ENCODE peak calls at places on chromosomes 13 and 19, in nine cellular contexts. R is skeletal muscle cell; N is fibroblast of pulmonary artery; L is RPMI7951; T is naive thymus-derived CD8-positive, alpha-beta T cell; E is M059J; H is AG04449; I is NCI-H1092 treated with DMSO at 0.1 percent for 48 hours; A is T-helper 1 cell. O is an unnamed sample.

GRCh38 chr19:33621811-33622504 is at the start of gene CHST8:
- DNase-seq in R (no peak), N (peak; percentile 16), L (peak; percentile 13), T (no peak), E (no peak), H (no peak), I (peak; percentile 45), A (no peak), O (no peak)

GRCh38 chr13:36352350-36352749 is 6.2 kb upstream of the SPART start:
- DNase-seq in R (no peak), N (peak; percentile 43), L (no peak), T (no peak), E (peak; percentile 9), H (no peak), I (no peak), A (no peak), O (no peak)

GRCh38 chr13:23450340-23451046 is 17.0 kb upstream of the SACS start:
- DNase-seq in R (no peak), N (no peak), L (peak; percentile 74), T (no peak), E (no peak), H (no peak), I (peak; percentile 27), A (no peak), O (no peak)

GRCh38 chr19:19443902-19444693 is 38.6 kb downstream of the GATAD2A start:
- DNase-seq in R (no peak), N (no peak), L (no peak), T (no peak), E (peak; percentile 16), H (no peak), I (no peak), A (peak; percentile 51), O (no peak)

GRCh38 chr13:91504216-91504615 is 105.8 kb downstream of the GPC5 start:
- DNase-seq in R (no peak), N (no peak), L (no peak), T (no peak), E (no peak), H (no peak), I (no peak), A (no peak), O (no peak)

GRCh38 chr13:111914241-111915103 is 152.5 kb upstream of the SOX1 start:
- DNase-seq in R (no peak), N (no peak), L (no peak), T (no peak), E (no peak), H (no peak), I (no peak), A (no peak), O (no peak)

GRCh38 chr19:2775556-2776430 is 7.3 kb downstream of the SGTA start:
- DNase-seq in R (no peak), N (peak; percentile 19), L (peak; percentile 90), T (peak; percentile 70), E (peak; percentile 81), H (no peak), I (no peak), A (peak; percentile 76), O (no peak)

GRCh38 chr19:45613926-45614725 is 12.1 kb upstream of the GPR4 start:
- DNase-seq in R (peak; percentile 75), N (peak; percentile 91), L (peak; percentile 90), T (no peak), E (peak; percentile 96), H (peak; percentile 74), I (no peak), A (peak; percentile 82), O (peak; percentile 44)

GRCh38 chr13:43493496-43494000 is 293.2 kb downstream of the ENOX1 start:
- DNase-seq in R (no peak), N (no peak), L (no peak), T (no peak), E (no peak), H (no peak), I (no peak), A (no peak), O (no peak)

GRCh38 chr19:56748443-56748842 is 76.9 kb upstream of the ZNF835 start:
- DNase-seq in R (no peak), N (peak; percentile 7), L (peak; percentile 24), T (no peak), E (peak; percentile 25), H (no peak), I (no peak), A (no peak), O (no peak)

GRCh38 chr13:35164324-35164932 is 222.4 kb downstream of the NBEA start:
- DNase-seq in R (no peak), N (peak; percentile 65), L (peak; percentile 38), T (no peak), E (peak; percentile 34), H (no peak), I (no peak), A (peak; percentile 22), O (peak; percentile 7)

GRCh38 chr19:51824603-51825002 is 29.6 kb downstream of the FPR3 start:
- DNase-seq in R (no peak), N (no peak), L (no peak), T (no peak), E (no peak), H (no peak), I (no peak), A (no peak), O (no peak)

GRCh38 chr13:81770868-81771505 is 1430.1 kb upstream of the SPRY2 start:
- DNase-seq in R (no peak), N (no peak), L (no peak), T (no peak), E (no peak), H (no peak), I (no peak), A (no peak), O (no peak)

GRCh38 chr13:79060216-79060615 is 345.8 kb downstream of the RBM26 start:
- DNase-seq in R (no peak), N (no peak), L (no peak), T (no peak), E (no peak), H (no peak), I (no peak), A (no peak), O (no peak)

O was measured in retinal pigment epithelial cell.